ENCODE peak calls at places on chromosomes 16 and 17, in nine cellular contexts. Y is amniotic epithelial cell; O is hippocampal formation; I is activated CD4-positive, alpha-beta T cell treated with anti-CD3 and anti-CD28 coated beads, Interleukin-2, amount 10 ng/mL, durations not matched to agents 24 days and 14 days; X is NCI-H460; Q is EL; C is RPMI8226; V is foreskin fibroblast; F is nucleus accumbens. G is an unnamed sample.

GRCh38 chr16:87764600-87765472 is 950 bp downstream of the KLHDC4 start:
- DNase-seq in Y (no peak), O (no peak), I (peak), X (no peak), Q (no peak), C (no peak), V (no peak), F (no peak), G (peak)

GRCh38 chr17:40224707-40225092 is 5.6 kb downstream of the WIPF2 start:
- DNase-seq in Y (peak), O (peak), I (no peak), X (no peak), Q (no peak), C (no peak), V (no peak), F (peak), G (no peak)

GRCh38 chr17:29102046-29102445 is 59.1 kb downstream of the PIPOX start:
- DNase-seq in Y (no peak), O (no peak), I (no peak), X (no peak), Q (no peak), C (no peak), V (no peak), F (no peak), G (no peak)

GRCh38 chr16:73015612-73016487 is 32.1 kb downstream of the ZFHX3 start:
- DNase-seq in Y (no peak), O (no peak), I (no peak), X (no peak), Q (no peak), C (no peak), V (no peak), F (no peak), G (no peak)

GRCh38 chr17:47785538-47786123 is 36.0 kb downstream of the OSBPL7 start:
- DNase-seq in Y (peak), O (no peak), I (peak), X (peak), Q (peak), C (peak), V (no peak), F (no peak), G (no peak)

GRCh38 chr17:57760001-57760400 is 14.9 kb upstream of the CCDC182 start:
- DNase-seq in Y (no peak), O (no peak), I (no peak), X (no peak), Q (no peak), C (no peak), V (no peak), F (no peak), G (no peak)

GRCh38 chr17:46020023-46020735 is 21.1 kb downstream of the STH start:
- DNase-seq in Y (no peak), O (no peak), I (peak), X (no peak), Q (no peak), C (no peak), V (no peak), F (no peak), G (peak)

GRCh38 chr16:54655171-54655590 is 275.5 kb upstream of the IRX5 start:
- DNase-seq in Y (no peak), O (no peak), I (no peak), X (no peak), Q (no peak), C (no peak), V (no peak), F (no peak), G (no peak)

GRCh38 chr16:64397945-64398508 is 723.8 kb downstream of the CDH11 start:
- DNase-seq in Y (peak), O (no peak), I (no peak), X (no peak), Q (no peak), C (no peak), V (no peak), F (no peak), G (no peak)

G was measured in effector CD4-positive, alpha-beta T cell.